ENCODE peak calls at places on chromosomes 12 and 14, in seven cellular contexts. One of them, this sample, is unnamed. For H3K27me3, the result is how much of the 10 kb centered on the place peaks cover.

GRCh38 chr12:67826946-67827719 is 162.1 kb upstream of the IFNG-AS1 start:
- DNase-seq in cardiac muscle cell: peak
- DNase-seq in lower lobe of right lung: no peak
- DNase-seq in upper lobe of left lung: no peak
- DNase-seq in uterus: no peak
- DNase-seq in brain microvascular endothelial cell: peak
- DNase-seq in heart right ventricle: no peak
- DNase-seq in this sample: no peak

GRCh38 chr12:52319097-52319496 is 2.1 kb downstream of the KRT83 start:
- DNase-seq in cardiac muscle cell: no peak
- DNase-seq in lower lobe of right lung: no peak
- DNase-seq in upper lobe of left lung: no peak
- DNase-seq in uterus: no peak
- DNase-seq in brain microvascular endothelial cell: no peak
- DNase-seq in heart right ventricle: no peak
- DNase-seq in this sample: no peak

GRCh38 chr12:132152411-132152821 is 8.2 kb downstream of the NOC4L start:
- DNase-seq in cardiac muscle cell: no peak
- DNase-seq in lower lobe of right lung: no peak
- DNase-seq in upper lobe of left lung: no peak
- DNase-seq in uterus: no peak
- DNase-seq in brain microvascular endothelial cell: no peak
- DNase-seq in heart right ventricle: peak
- DNase-seq in this sample: no peak

GRCh38 chr14:100765991-100766390 is 39.3 kb downstream of the DLK1 start:
- DNase-seq in cardiac muscle cell: no peak
- DNase-seq in lower lobe of right lung: no peak
- DNase-seq in upper lobe of left lung: peak
- DNase-seq in uterus: no peak
- DNase-seq in brain microvascular endothelial cell: no peak
- DNase-seq in heart right ventricle: no peak
- DNase-seq in this sample: no peak

GRCh38 chr14:65940056-65940735 is 527.7 kb downstream of the FUT8 start:
- DNase-seq in cardiac muscle cell: no peak
- DNase-seq in lower lobe of right lung: no peak
- DNase-seq in upper lobe of left lung: no peak
- DNase-seq in uterus: no peak
- DNase-seq in brain microvascular endothelial cell: no peak
- DNase-seq in heart right ventricle: no peak
- DNase-seq in this sample: no peak

GRCh38 chr12:76240281-76240680 is 107.9 kb downstream of the BBS10 start:
- DNase-seq in cardiac muscle cell: peak
- DNase-seq in lower lobe of right lung: no peak
- DNase-seq in upper lobe of left lung: no peak
- DNase-seq in uterus: no peak
- DNase-seq in brain microvascular endothelial cell: no peak
- DNase-seq in heart right ventricle: no peak
- DNase-seq in this sample: no peak

GRCh38 chr12:26451763-26452162 is 256.4 kb downstream of the SSPN start:
- DNase-seq in cardiac muscle cell: peak
- DNase-seq in lower lobe of right lung: no peak
- DNase-seq in upper lobe of left lung: no peak
- DNase-seq in uterus: no peak
- DNase-seq in brain microvascular endothelial cell: no peak
- DNase-seq in heart right ventricle: no peak
- DNase-seq in this sample: no peak

GRCh38 chr12:86837246-86837645 is 581.1 kb upstream of the MGAT4C start:
- DNase-seq in cardiac muscle cell: no peak
- DNase-seq in lower lobe of right lung: no peak
- DNase-seq in upper lobe of left lung: no peak
- DNase-seq in uterus: no peak
- DNase-seq in brain microvascular endothelial cell: no peak
- DNase-seq in heart right ventricle: no peak
- DNase-seq in this sample: no peak

GRCh38 chr14:61434315-61434714 is 112.9 kb downstream of the PRKCH start:
- DNase-seq in cardiac muscle cell: no peak
- DNase-seq in lower lobe of right lung: no peak
- DNase-seq in upper lobe of left lung: no peak
- DNase-seq in uterus: no peak
- DNase-seq in brain microvascular endothelial cell: peak
- DNase-seq in heart right ventricle: no peak
- DNase-seq in this sample: no peak

GRCh38 chr14:29906256-29906885 is 21.3 kb downstream of the PRKD1 start:
- DNase-seq in cardiac muscle cell: peak
- DNase-seq in lower lobe of right lung: no peak
- DNase-seq in upper lobe of left lung: peak
- DNase-seq in uterus: no peak
- DNase-seq in brain microvascular endothelial cell: no peak
- DNase-seq in heart right ventricle: no peak
- DNase-seq in this sample: no peak

GRCh38 chr12:116735951-116736599 is 1.8 kb downstream of the SPRING1 start:
- DNase-seq in cardiac muscle cell: no peak
- DNase-seq in lower lobe of right lung: peak
- DNase-seq in upper lobe of left lung: peak
- DNase-seq in uterus: no peak
- DNase-seq in brain microvascular endothelial cell: no peak
- DNase-seq in heart right ventricle: no peak
- DNase-seq in this sample: no peak

GRCh38 chr12:40238221-40238902 is 13.6 kb downstream of the LRRK2 start:
- DNase-seq in cardiac muscle cell: no peak
- DNase-seq in lower lobe of right lung: no peak
- DNase-seq in upper lobe of left lung: no peak
- DNase-seq in uterus: no peak
- DNase-seq in brain microvascular endothelial cell: no peak
- DNase-seq in heart right ventricle: no peak
- DNase-seq in this sample: no peak

GRCh38 chr12:53759261-53759660 is 7.5 kb upstream of the CISTR start:
- DNase-seq in cardiac muscle cell: no peak
- DNase-seq in lower lobe of right lung: no peak
- DNase-seq in upper lobe of left lung: no peak
- DNase-seq in uterus: no peak
- DNase-seq in brain microvascular endothelial cell: no peak
- DNase-seq in heart right ventricle: no peak
- DNase-seq in this sample: no peak

GRCh38 chr12:53755451-53756290 is 3.9 kb upstream of the CISTR start:
- DNase-seq in cardiac muscle cell: no peak
- DNase-seq in lower lobe of right lung: no peak
- DNase-seq in upper lobe of left lung: no peak
- DNase-seq in uterus: no peak
- DNase-seq in brain microvascular endothelial cell: no peak
- DNase-seq in heart right ventricle: no peak
- DNase-seq in this sample: no peak

GRCh38 chr12:53758081-53758769 is 6.4 kb upstream of the CISTR start:
- DNase-seq in cardiac muscle cell: no peak
- DNase-seq in lower lobe of right lung: no peak
- DNase-seq in upper lobe of left lung: no peak
- DNase-seq in uterus: no peak
- DNase-seq in brain microvascular endothelial cell: no peak
- DNase-seq in heart right ventricle: no peak
- DNase-seq in this sample: no peak

GRCh38 chr12:53756300-53757094 is 4.7 kb upstream of the CISTR start:
- DNase-seq in cardiac muscle cell: no peak
- DNase-seq in lower lobe of right lung: no peak
- DNase-seq in upper lobe of left lung: no peak
- DNase-seq in uterus: no peak
- DNase-seq in brain microvascular endothelial cell: no peak
- DNase-seq in heart right ventricle: no peak
- DNase-seq in this sample: no peak

DNA sequence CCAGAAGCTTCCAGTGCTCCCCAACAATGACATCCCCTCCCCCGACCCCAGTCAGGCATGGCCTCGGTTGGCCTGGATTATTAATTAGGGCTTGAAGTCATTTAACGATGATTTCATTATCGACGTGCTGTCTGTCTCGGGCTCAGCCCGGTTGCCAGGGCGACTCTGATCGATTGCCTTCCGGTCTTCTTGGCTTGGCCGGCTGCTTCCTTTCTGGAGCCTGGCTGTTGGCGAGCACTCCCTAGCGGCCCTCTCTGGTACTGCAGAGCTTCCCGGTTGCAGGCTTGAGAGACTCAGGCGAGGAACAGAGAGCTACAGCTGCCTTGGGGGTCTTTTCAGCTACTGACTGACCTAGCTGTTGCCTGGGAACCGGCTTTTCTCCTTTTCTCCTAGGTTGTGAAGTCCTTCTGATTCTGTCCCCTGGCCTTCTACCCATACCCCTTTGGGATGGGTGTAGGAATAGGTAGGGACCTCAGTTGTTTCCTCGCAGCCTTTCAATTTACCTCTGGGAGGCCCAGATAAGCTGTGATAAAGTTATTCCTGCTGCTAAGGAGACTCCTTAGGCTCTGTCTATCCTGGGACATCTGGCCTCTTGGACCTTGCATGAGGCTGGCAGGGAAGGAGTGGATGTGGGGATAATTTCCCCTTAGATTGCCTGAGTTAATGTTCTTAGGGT is 5.5 kb upstream of the CISTR start:
- DNase-seq in cardiac muscle cell: peak
- DNase-seq in lower lobe of right lung: peak
- DNase-seq in upper lobe of left lung: peak
- DNase-seq in uterus: peak
- DNase-seq in brain microvascular endothelial cell: peak
- DNase-seq in heart right ventricle: peak
- DNase-seq in this sample: peak
- H3K4me3 ChIP-seq in cardiac muscle cell: no peak
- H3K4me3 ChIP-seq in lower lobe of right lung: peak
- H3K4me3 ChIP-seq in upper lobe of left lung: no peak
- H3K4me3 ChIP-seq in uterus: no peak
- H3K4me3 ChIP-seq in brain microvascular endothelial cell: no peak
- H3K4me3 ChIP-seq in heart right ventricle: no peak
- H3K4me3 ChIP-seq in this sample: no peak

DNA sequence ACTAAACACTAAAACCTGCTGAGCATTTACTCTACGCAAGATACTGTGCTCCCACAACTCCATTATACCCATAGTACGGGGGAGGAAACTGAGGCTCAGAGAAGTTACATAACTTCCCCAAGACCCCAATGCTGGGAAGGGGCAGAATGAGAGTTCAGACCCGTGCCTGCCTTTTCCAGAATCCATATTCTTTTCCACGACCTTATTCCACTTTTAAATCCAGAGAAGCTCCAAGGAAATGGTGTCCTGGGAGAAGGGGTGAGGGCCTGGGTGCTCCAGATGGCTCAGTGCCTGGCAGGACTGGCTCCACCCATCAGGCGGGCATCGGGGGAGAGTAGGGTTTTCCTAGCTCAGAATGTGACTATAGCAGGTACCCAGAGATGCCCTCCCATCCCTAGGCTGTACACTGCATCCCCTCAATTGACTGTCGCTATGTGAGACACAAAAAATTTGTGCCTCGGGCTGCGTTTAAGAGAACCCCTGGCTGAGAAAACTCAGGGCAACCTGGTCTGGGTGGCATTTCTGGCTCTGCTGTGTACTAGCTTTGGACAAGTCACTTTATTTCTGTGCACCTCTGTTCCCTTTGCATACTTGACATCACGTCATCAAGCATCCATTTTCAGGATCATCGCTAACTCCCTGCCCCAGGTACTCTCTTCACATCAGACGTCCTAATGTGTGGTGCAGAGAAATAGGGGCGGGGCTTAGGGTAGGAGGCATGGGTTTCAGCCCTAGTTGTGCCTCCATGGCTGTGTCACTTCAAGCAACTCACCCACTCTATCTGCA is 11.6 kb upstream of the IQSEC3 start:
- DNase-seq in cardiac muscle cell: no peak
- DNase-seq in lower lobe of right lung: no peak
- DNase-seq in upper lobe of left lung: no peak
- DNase-seq in uterus: no peak
- DNase-seq in brain microvascular endothelial cell: no peak
- DNase-seq in heart right ventricle: no peak
- DNase-seq in this sample: peak
- H3K27me3 ChIP-seq in cardiac muscle cell: under half
- H3K27me3 ChIP-seq in lower lobe of right lung: under half
- H3K27me3 ChIP-seq in upper lobe of left lung: under half
- H3K27me3 ChIP-seq in uterus: under half
- H3K27me3 ChIP-seq in brain microvascular endothelial cell: under half
- H3K27me3 ChIP-seq in heart right ventricle: under half
- H3K27me3 ChIP-seq in this sample: under half

GRCh38 chr12:6961695-6962284 is 8.7 kb downstream of the PHB2 start:
- DNase-seq in cardiac muscle cell: peak
- DNase-seq in lower lobe of right lung: peak
- DNase-seq in upper lobe of left lung: peak
- DNase-seq in uterus: peak
- DNase-seq in brain microvascular endothelial cell: peak
- DNase-seq in heart right ventricle: peak
- DNase-seq in this sample: no peak

GRCh38 chr12:6963741-6964446 is 6.6 kb downstream of the PHB2 start:
- DNase-seq in cardiac muscle cell: no peak
- DNase-seq in lower lobe of right lung: no peak
- DNase-seq in upper lobe of left lung: no peak
- DNase-seq in uterus: no peak
- DNase-seq in brain microvascular endothelial cell: no peak
- DNase-seq in heart right ventricle: no peak
- DNase-seq in this sample: no peak

GRCh38 chr12:6964605-6965025 is 5.8 kb downstream of the PHB2 start:
- DNase-seq in cardiac muscle cell: no peak
- DNase-seq in lower lobe of right lung: no peak
- DNase-seq in upper lobe of left lung: no peak
- DNase-seq in uterus: no peak
- DNase-seq in brain microvascular endothelial cell: no peak
- DNase-seq in heart right ventricle: no peak
- DNase-seq in this sample: no peak

GRCh38 chr12:6962285-6963015 is 8.0 kb downstream of the PHB2 start:
- DNase-seq in cardiac muscle cell: no peak
- DNase-seq in lower lobe of right lung: peak
- DNase-seq in upper lobe of left lung: peak
- DNase-seq in uterus: no peak
- DNase-seq in brain microvascular endothelial cell: no peak
- DNase-seq in heart right ventricle: no peak
- DNase-seq in this sample: no peak

GRCh38 chr12:6963016-6963731 is 7.3 kb downstream of the PHB2 start:
- DNase-seq in cardiac muscle cell: no peak
- DNase-seq in lower lobe of right lung: peak
- DNase-seq in upper lobe of left lung: peak
- DNase-seq in uterus: no peak
- DNase-seq in brain microvascular endothelial cell: no peak
- DNase-seq in heart right ventricle: no peak
- DNase-seq in this sample: peak
- H3K4me3 ChIP-seq in cardiac muscle cell: no peak
- H3K4me3 ChIP-seq in lower lobe of right lung: peak
- H3K4me3 ChIP-seq in upper lobe of left lung: no peak
- H3K4me3 ChIP-seq in uterus: no peak
- H3K4me3 ChIP-seq in brain microvascular endothelial cell: no peak
- H3K4me3 ChIP-seq in heart right ventricle: no peak
- H3K4me3 ChIP-seq in this sample: no peak

DNA sequence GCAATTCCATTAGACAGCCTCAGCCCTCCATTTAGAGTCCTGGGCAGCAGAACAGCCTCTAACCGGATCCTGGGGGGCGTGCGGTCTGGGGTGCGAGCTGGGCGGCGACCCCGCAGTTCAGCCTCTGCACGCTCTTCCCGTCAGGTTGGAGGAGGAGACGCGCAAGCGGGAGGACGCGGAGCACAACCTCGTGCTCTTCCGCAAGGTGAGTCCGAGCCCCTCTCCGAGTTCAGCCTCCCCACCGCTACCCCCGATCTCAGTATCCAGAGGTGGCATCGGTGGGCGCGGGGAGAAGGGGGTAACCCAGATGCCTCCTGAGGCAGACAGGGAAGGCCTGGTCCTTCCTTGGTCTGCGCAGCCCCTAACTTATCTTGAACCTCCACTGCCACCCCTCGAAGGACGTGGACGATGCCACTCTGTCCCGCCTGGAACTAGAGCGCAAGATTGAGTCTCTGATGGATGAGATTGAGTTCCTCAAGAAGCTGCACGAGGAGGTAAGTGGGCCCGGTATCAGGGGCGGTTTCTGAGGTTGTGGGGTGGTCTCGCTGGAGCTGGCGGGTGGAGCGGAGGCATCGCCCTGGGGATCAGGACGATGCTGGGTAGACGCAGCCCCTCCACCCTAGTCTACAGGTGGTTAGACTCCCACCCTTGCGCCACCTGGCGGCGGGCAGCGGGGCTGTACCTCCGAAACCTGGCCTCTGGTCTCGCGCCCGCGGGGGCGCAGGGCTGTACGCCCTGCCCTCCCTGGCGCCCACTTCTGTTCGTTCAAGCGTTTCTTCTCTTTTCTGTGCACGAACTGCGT is 1.3 kb downstream of the PRPH start:
- DNase-seq in cardiac muscle cell: no peak
- DNase-seq in lower lobe of right lung: peak
- DNase-seq in upper lobe of left lung: peak
- DNase-seq in uterus: no peak
- DNase-seq in brain microvascular endothelial cell: no peak
- DNase-seq in heart right ventricle: peak
- DNase-seq in this sample: peak
- H3K27me3 ChIP-seq in cardiac muscle cell: half or more
- H3K27me3 ChIP-seq in lower lobe of right lung: half or more
- H3K27me3 ChIP-seq in upper lobe of left lung: under half
- H3K27me3 ChIP-seq in uterus: under half
- H3K27me3 ChIP-seq in brain microvascular endothelial cell: under half
- H3K27me3 ChIP-seq in heart right ventricle: under half
- H3K27me3 ChIP-seq in this sample: under half